ENCODE peak calls at places on chromosomes 7 and 10, in seven cellular contexts. One of them, this sample, is unnamed.

GRCh38 chr7:117780832-117781231 is 92.4 kb downstream of the CTTNBP2 start:
- DNase-seq in AG04449: no peak
- DNase-seq in cardiac fibroblast: peak
- DNase-seq in lower lobe of right lung: no peak
- DNase-seq in dorsolateral prefrontal cortex: no peak
- DNase-seq in AG10803: no peak
- DNase-seq in HCT116: no peak
- DNase-seq in this sample: peak

GRCh38 chr7:106041140-106041717 is 70.9 kb downstream of the SYPL1 start:
- DNase-seq in AG04449: no peak
- DNase-seq in cardiac fibroblast: peak
- DNase-seq in lower lobe of right lung: no peak
- DNase-seq in dorsolateral prefrontal cortex: no peak
- DNase-seq in AG10803: peak
- DNase-seq in HCT116: peak
- DNase-seq in this sample: peak

GRCh38 chr7:75920431-75921161 is 5.6 kb downstream of the POR start:
- DNase-seq in AG04449: no peak
- DNase-seq in cardiac fibroblast: peak
- DNase-seq in lower lobe of right lung: no peak
- DNase-seq in dorsolateral prefrontal cortex: no peak
- DNase-seq in AG10803: no peak
- DNase-seq in HCT116: no peak
- DNase-seq in this sample: no peak

GRCh38 chr7:130356121-130356759 is 11.6 kb downstream of the CPA5 start:
- DNase-seq in AG04449: peak
- DNase-seq in cardiac fibroblast: peak
- DNase-seq in lower lobe of right lung: no peak
- DNase-seq in dorsolateral prefrontal cortex: no peak
- DNase-seq in AG10803: peak
- DNase-seq in HCT116: peak
- DNase-seq in this sample: no peak

GRCh38 chr10:36574212-36574611 is 551.2 kb upstream of the ANKRD30A start:
- DNase-seq in AG04449: peak
- DNase-seq in cardiac fibroblast: no peak
- DNase-seq in lower lobe of right lung: no peak
- DNase-seq in dorsolateral prefrontal cortex: no peak
- DNase-seq in AG10803: peak
- DNase-seq in HCT116: no peak
- DNase-seq in this sample: no peak

GRCh38 chr7:69871213-69871885 is 273.1 kb downstream of the AUTS2 start:
- DNase-seq in AG04449: peak
- DNase-seq in cardiac fibroblast: peak
- DNase-seq in lower lobe of right lung: no peak
- DNase-seq in dorsolateral prefrontal cortex: no peak
- DNase-seq in AG10803: peak
- DNase-seq in HCT116: no peak
- DNase-seq in this sample: no peak

GRCh38 chr10:79190740-79191261 is 122.0 kb downstream of the ZMIZ1 start:
- DNase-seq in AG04449: no peak
- DNase-seq in cardiac fibroblast: no peak
- DNase-seq in lower lobe of right lung: no peak
- DNase-seq in dorsolateral prefrontal cortex: no peak
- DNase-seq in AG10803: no peak
- DNase-seq in HCT116: no peak
- DNase-seq in this sample: no peak

GRCh38 chr10:12530017-12530416 is 180.7 kb downstream of the CAMK1D start:
- DNase-seq in AG04449: no peak
- DNase-seq in cardiac fibroblast: no peak
- DNase-seq in lower lobe of right lung: no peak
- DNase-seq in dorsolateral prefrontal cortex: no peak
- DNase-seq in AG10803: no peak
- DNase-seq in HCT116: no peak
- DNase-seq in this sample: no peak

GRCh38 chr10:115167716-115168115 is 74.6 kb downstream of the ATRNL1 start:
- DNase-seq in AG04449: no peak
- DNase-seq in cardiac fibroblast: no peak
- DNase-seq in lower lobe of right lung: no peak
- DNase-seq in dorsolateral prefrontal cortex: no peak
- DNase-seq in AG10803: no peak
- DNase-seq in HCT116: no peak
- DNase-seq in this sample: no peak

GRCh38 chr10:123571978-123572377 is 94.2 kb upstream of the GPR26 start:
- DNase-seq in AG04449: no peak
- DNase-seq in cardiac fibroblast: no peak
- DNase-seq in lower lobe of right lung: no peak
- DNase-seq in dorsolateral prefrontal cortex: no peak
- DNase-seq in AG10803: no peak
- DNase-seq in HCT116: no peak
- DNase-seq in this sample: no peak

GRCh38 chr7:134362587-134363483 is 46.1 kb upstream of the SLC35B4 start:
- DNase-seq in AG04449: no peak
- DNase-seq in cardiac fibroblast: peak
- DNase-seq in lower lobe of right lung: no peak
- DNase-seq in dorsolateral prefrontal cortex: no peak
- DNase-seq in AG10803: peak
- DNase-seq in HCT116: no peak
- DNase-seq in this sample: no peak

GRCh38 chr7:109844362-109844761 is 1246.6 kb upstream of the LRRN3 start:
- DNase-seq in AG04449: no peak
- DNase-seq in cardiac fibroblast: peak
- DNase-seq in lower lobe of right lung: no peak
- DNase-seq in dorsolateral prefrontal cortex: no peak
- DNase-seq in AG10803: no peak
- DNase-seq in HCT116: peak
- DNase-seq in this sample: no peak

GRCh38 chr10:132850246-132850645 is 64.3 kb upstream of the NKX6-2 start:
- DNase-seq in AG04449: no peak
- DNase-seq in cardiac fibroblast: no peak
- DNase-seq in lower lobe of right lung: no peak
- DNase-seq in dorsolateral prefrontal cortex: no peak
- DNase-seq in AG10803: no peak
- DNase-seq in HCT116: no peak
- DNase-seq in this sample: no peak

GRCh38 chr7:6615853-6616555 is 594 bp downstream of the ZNF853 start:
- DNase-seq in AG04449: no peak
- DNase-seq in cardiac fibroblast: no peak
- DNase-seq in lower lobe of right lung: peak
- DNase-seq in dorsolateral prefrontal cortex: no peak
- DNase-seq in AG10803: no peak
- DNase-seq in HCT116: no peak
- DNase-seq in this sample: no peak

GRCh38 chr7:149878523-149878921 is 4.8 kb downstream of the ATP6V0E2 start:
- DNase-seq in AG04449: no peak
- DNase-seq in cardiac fibroblast: no peak
- DNase-seq in lower lobe of right lung: no peak
- DNase-seq in dorsolateral prefrontal cortex: no peak
- DNase-seq in AG10803: no peak
- DNase-seq in HCT116: no peak
- DNase-seq in this sample: no peak

GRCh38 chr7:157780312-157780711 is 443.5 kb downstream of the DNAJB6 start:
- DNase-seq in AG04449: no peak
- DNase-seq in cardiac fibroblast: no peak
- DNase-seq in lower lobe of right lung: no peak
- DNase-seq in dorsolateral prefrontal cortex: no peak
- DNase-seq in AG10803: no peak
- DNase-seq in HCT116: no peak
- DNase-seq in this sample: no peak

GRCh38 chr10:92590623-92591549 is 2.0 kb upstream of the KIF11 start:
- DNase-seq in AG04449: no peak
- DNase-seq in cardiac fibroblast: peak
- DNase-seq in lower lobe of right lung: peak
- DNase-seq in dorsolateral prefrontal cortex: peak
- DNase-seq in AG10803: peak
- DNase-seq in HCT116: peak
- DNase-seq in this sample: peak

GRCh38 chr10:47311193-47311899 is 10.9 kb upstream of the GDF2 start:
- DNase-seq in AG04449: no peak
- DNase-seq in cardiac fibroblast: no peak
- DNase-seq in lower lobe of right lung: no peak
- DNase-seq in dorsolateral prefrontal cortex: no peak
- DNase-seq in AG10803: no peak
- DNase-seq in HCT116: no peak
- DNase-seq in this sample: no peak

GRCh38 chr10:17228081-17229015 is at the start of gene VIM:
- DNase-seq in AG04449: no peak
- DNase-seq in cardiac fibroblast: peak
- DNase-seq in lower lobe of right lung: peak
- DNase-seq in dorsolateral prefrontal cortex: peak
- DNase-seq in AG10803: peak
- DNase-seq in HCT116: peak
- DNase-seq in this sample: peak

GRCh38 chr10:58360412-58361004 is 24.7 kb upstream of the TFAM start:
- DNase-seq in AG04449: no peak
- DNase-seq in cardiac fibroblast: peak
- DNase-seq in lower lobe of right lung: no peak
- DNase-seq in dorsolateral prefrontal cortex: no peak
- DNase-seq in AG10803: no peak
- DNase-seq in HCT116: no peak
- DNase-seq in this sample: no peak

GRCh38 chr7:54778696-54779285 is 19.8 kb upstream of the SEC61G start:
- DNase-seq in AG04449: no peak
- DNase-seq in cardiac fibroblast: peak
- DNase-seq in lower lobe of right lung: no peak
- DNase-seq in dorsolateral prefrontal cortex: no peak
- DNase-seq in AG10803: no peak
- DNase-seq in HCT116: no peak
- DNase-seq in this sample: no peak

GRCh38 chr10:37701781-37702493 is 155.5 kb downstream of the ZNF248 start:
- DNase-seq in AG04449: no peak
- DNase-seq in cardiac fibroblast: no peak
- DNase-seq in lower lobe of right lung: no peak
- DNase-seq in dorsolateral prefrontal cortex: no peak
- DNase-seq in AG10803: no peak
- DNase-seq in HCT116: no peak
- DNase-seq in this sample: no peak

GRCh38 chr7:142228681-142229080 is 29.2 kb downstream of the PRSS58 start:
- DNase-seq in AG04449: no peak
- DNase-seq in cardiac fibroblast: no peak
- DNase-seq in lower lobe of right lung: no peak
- DNase-seq in dorsolateral prefrontal cortex: no peak
- DNase-seq in AG10803: no peak
- DNase-seq in HCT116: no peak
- DNase-seq in this sample: no peak

GRCh38 chr7:142231716-142232115 is 26.1 kb downstream of the PRSS58 start:
- DNase-seq in AG04449: no peak
- DNase-seq in cardiac fibroblast: peak
- DNase-seq in lower lobe of right lung: no peak
- DNase-seq in dorsolateral prefrontal cortex: no peak
- DNase-seq in AG10803: no peak
- DNase-seq in HCT116: peak
- DNase-seq in this sample: peak
- TF ChIP-seq CTCF in AG04449: no peak
- TF ChIP-seq CTCF in cardiac fibroblast: peak
- TF ChIP-seq CTCF in lower lobe of right lung: no peak
- TF ChIP-seq CTCF in dorsolateral prefrontal cortex: no peak
- TF ChIP-seq CTCF in AG10803: no peak
- TF ChIP-seq CTCF in HCT116: no peak
- TF ChIP-seq CTCF in this sample: no peak

GRCh38 chr7:138951953-138952352 is 29.2 kb downstream of the KIAA1549 start:
- DNase-seq in AG04449: no peak
- DNase-seq in cardiac fibroblast: no peak
- DNase-seq in lower lobe of right lung: no peak
- DNase-seq in dorsolateral prefrontal cortex: no peak
- DNase-seq in AG10803: no peak
- DNase-seq in HCT116: no peak
- DNase-seq in this sample: no peak

GRCh38 chr7:138958026-138958956 is 22.9 kb downstream of the KIAA1549 start:
- DNase-seq in AG04449: no peak
- DNase-seq in cardiac fibroblast: peak
- DNase-seq in lower lobe of right lung: no peak
- DNase-seq in dorsolateral prefrontal cortex: no peak
- DNase-seq in AG10803: no peak
- DNase-seq in HCT116: no peak
- DNase-seq in this sample: no peak

GRCh38 chr7:138957217-138957616 is 24.0 kb downstream of the KIAA1549 start:
- DNase-seq in AG04449: no peak
- DNase-seq in cardiac fibroblast: no peak
- DNase-seq in lower lobe of right lung: no peak
- DNase-seq in dorsolateral prefrontal cortex: no peak
- DNase-seq in AG10803: no peak
- DNase-seq in HCT116: no peak
- DNase-seq in this sample: no peak

GRCh38 chr7:138952791-138953190 is 28.4 kb downstream of the KIAA1549 start:
- DNase-seq in AG04449: no peak
- DNase-seq in cardiac fibroblast: no peak
- DNase-seq in lower lobe of right lung: no peak
- DNase-seq in dorsolateral prefrontal cortex: no peak
- DNase-seq in AG10803: no peak
- DNase-seq in HCT116: no peak
- DNase-seq in this sample: no peak

GRCh38 chr7:138954545-138955475 is 26.4 kb downstream of the KIAA1549 start:
- DNase-seq in AG04449: no peak
- DNase-seq in cardiac fibroblast: no peak
- DNase-seq in lower lobe of right lung: no peak
- DNase-seq in dorsolateral prefrontal cortex: no peak
- DNase-seq in AG10803: no peak
- DNase-seq in HCT116: no peak
- DNase-seq in this sample: no peak
- TF ChIP-seq CTCF in AG04449: no peak
- TF ChIP-seq CTCF in cardiac fibroblast: no peak
- TF ChIP-seq CTCF in lower lobe of right lung: no peak
- TF ChIP-seq CTCF in dorsolateral prefrontal cortex: no peak
- TF ChIP-seq CTCF in AG10803: no peak
- TF ChIP-seq CTCF in HCT116: no peak
- TF ChIP-seq CTCF in this sample: no peak

DNA sequence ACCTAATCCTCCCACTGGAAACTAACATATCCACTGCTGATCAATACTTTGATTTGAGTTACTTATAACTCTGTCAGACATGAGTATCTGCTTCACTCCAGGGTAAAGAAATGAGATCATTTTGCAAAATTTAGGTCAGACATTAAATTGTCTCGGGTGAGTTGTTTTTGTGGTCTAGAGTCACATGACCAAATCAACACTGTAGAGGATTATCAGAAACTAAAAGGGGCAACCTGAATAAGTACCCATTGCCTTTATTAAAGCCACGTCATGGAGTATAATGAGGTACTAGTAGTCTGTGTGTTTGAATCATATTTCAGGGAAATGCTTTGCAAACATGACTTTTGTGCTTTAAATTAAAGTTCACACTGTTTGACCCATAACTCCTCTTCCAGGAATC is 107.7 kb upstream of the ADO start:
- DNase-seq in AG04449: no peak
- DNase-seq in cardiac fibroblast: no peak
- DNase-seq in lower lobe of right lung: no peak
- DNase-seq in dorsolateral prefrontal cortex: no peak
- DNase-seq in AG10803: no peak
- DNase-seq in HCT116: no peak
- DNase-seq in this sample: no peak
- TF ChIP-seq CTCF in AG04449: no peak
- TF ChIP-seq CTCF in cardiac fibroblast: no peak
- TF ChIP-seq CTCF in lower lobe of right lung: no peak
- TF ChIP-seq CTCF in dorsolateral prefrontal cortex: no peak
- TF ChIP-seq CTCF in AG10803: no peak
- TF ChIP-seq CTCF in HCT116: no peak
- TF ChIP-seq CTCF in this sample: no peak

DNA sequence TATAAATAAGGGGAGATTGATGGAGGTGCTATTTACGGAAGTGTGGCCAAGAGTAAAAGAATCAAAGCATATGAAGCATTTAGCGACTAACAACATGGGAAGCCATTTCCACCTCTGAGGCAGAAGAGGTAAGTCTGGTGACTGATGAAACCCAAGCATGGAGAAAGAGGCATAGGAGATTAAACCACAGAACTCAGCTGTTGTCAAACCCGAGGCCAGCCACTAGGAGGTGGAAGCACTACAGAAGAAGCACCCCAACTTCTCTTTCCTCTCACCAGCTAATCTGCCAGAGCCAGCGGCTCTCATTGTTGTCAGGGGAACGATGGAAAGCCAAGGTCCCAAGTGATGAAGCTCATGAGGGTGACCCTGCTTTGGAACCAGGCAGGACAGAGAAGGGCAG is 19.6 kb upstream of the CNTNAP2 start:
- DNase-seq in AG04449: no peak
- DNase-seq in cardiac fibroblast: no peak
- DNase-seq in lower lobe of right lung: no peak
- DNase-seq in dorsolateral prefrontal cortex: no peak
- DNase-seq in AG10803: no peak
- DNase-seq in HCT116: no peak
- DNase-seq in this sample: no peak
- TF ChIP-seq CTCF in AG04449: no peak
- TF ChIP-seq CTCF in cardiac fibroblast: no peak
- TF ChIP-seq CTCF in lower lobe of right lung: no peak
- TF ChIP-seq CTCF in dorsolateral prefrontal cortex: no peak
- TF ChIP-seq CTCF in AG10803: no peak
- TF ChIP-seq CTCF in HCT116: no peak
- TF ChIP-seq CTCF in this sample: no peak